ENCODE peak calls at places on chromosome 6, in six cellular contexts. K is germinal center, H is left cardiac atrium, T is GM12865, G is T follicular helper cell, F is OCI-LY7. B is an unnamed sample.

GRCh38 chr6:97085772-97086171 is 161.2 kb downstream of the KLHL32 start:
- DNase-seq in K (no peak), H (no peak), T (no peak), G (no peak), F (no peak), B (no peak)

GRCh38 chr6:110357696-110358535 is at the start of gene METTL24:
- DNase-seq in K (peak), H (peak), T (no peak), G (no peak), F (no peak), B (no peak)

GRCh38 chr6:33312361-33313104 is 1.3 kb downstream of the TAPBP start:
- DNase-seq in K (peak), H (peak), T (peak), G (peak), F (peak), B (peak)

GRCh38 chr6:167341038-167341613 is 16.2 kb downstream of the TTLL2 start:
- DNase-seq in K (no peak), H (no peak), T (no peak), G (no peak), F (no peak), B (no peak)

GRCh38 chr6:110878751-110879539 is 4.4 kb downstream of the AMD1 start:
- DNase-seq in K (peak), H (no peak), T (peak), G (peak), F (peak), B (peak)

GRCh38 chr6:12548526-12548925 is 168.0 kb upstream of the PHACTR1 start:
- DNase-seq in K (no peak), H (no peak), T (no peak), G (no peak), F (no peak), B (no peak)

GRCh38 chr6:119207973-119208725 is 129.7 kb upstream of the FAM184A start:
- DNase-seq in K (no peak), H (no peak), T (no peak), G (no peak), F (no peak), B (no peak)

GRCh38 chr6:107847844-107848802 is 24.0 kb upstream of the SCML4 start:
- DNase-seq in K (peak), H (peak), T (peak), G (peak), F (peak), B (peak)

GRCh38 chr6:958531-958930 is 265.6 kb upstream of the EXOC2 start:
- DNase-seq in K (no peak), H (no peak), T (no peak), G (no peak), F (no peak), B (no peak)

GRCh38 chr6:26432622-26433021 is 7.7 kb upstream of the BTN3A3 start:
- DNase-seq in K (no peak), H (peak), T (no peak), G (no peak), F (no peak), B (no peak)

GRCh38 chr6:44217332-44218143 is 812 bp downstream of the MYMX start:
- DNase-seq in K (no peak), H (peak), T (no peak), G (no peak), F (no peak), B (no peak)

GRCh38 chr6:153150400-153150766 is 19.3 kb upstream of the RGS17 start:
- DNase-seq in K (no peak), H (no peak), T (no peak), G (no peak), F (no peak), B (no peak)

GRCh38 chr6:132811276-132811675 is 3.1 kb upstream of the RPS12 start:
- DNase-seq in K (no peak), H (no peak), T (no peak), G (no peak), F (no peak), B (no peak)

GRCh38 chr6:2546941-2547716 is 203.6 kb downstream of the MYLK4 start:
- DNase-seq in K (no peak), H (no peak), T (no peak), G (no peak), F (no peak), B (no peak)

GRCh38 chr6:13432526-13433218 is 54.7 kb downstream of the GFOD1 start:
- DNase-seq in K (no peak), H (no peak), T (peak), G (no peak), F (no peak), B (peak)

GRCh38 chr6:167127785-167128531 is 5.1 kb downstream of the CCR6 start:
- DNase-seq in K (no peak), H (no peak), T (no peak), G (no peak), F (no peak), B (no peak)

GRCh38 chr6:155310596-155310995 is 3.7 kb downstream of the TFB1M start:
- DNase-seq in K (no peak), H (no peak), T (no peak), G (no peak), F (no peak), B (no peak)

GRCh38 chr6:53641348-53641747 is 24.2 kb downstream of the KLHL31 start:
- DNase-seq in K (no peak), H (no peak), T (no peak), G (no peak), F (no peak), B (no peak)

GRCh38 chr6:139230421-139230840 is 61.4 kb downstream of the TXLNB start:
- DNase-seq in K (no peak), H (no peak), T (peak), G (no peak), F (peak), B (peak)

GRCh38 chr6:42211726-42212125 is 5.9 kb downstream of the MRPS10 start:
- DNase-seq in K (no peak), H (no peak), T (peak), G (no peak), F (no peak), B (no peak)

GRCh38 chr6:158611600-158612041 is 32.9 kb downstream of the DYNLT1 start:
- DNase-seq in K (no peak), H (no peak), T (no peak), G (no peak), F (no peak), B (no peak)

GRCh38 chr6:85113934-85114582 is 335.8 kb upstream of the NT5E start:
- DNase-seq in K (no peak), H (peak), T (no peak), G (no peak), F (no peak), B (no peak)

GRCh38 chr6:148323344-148323743 is 19.3 kb upstream of the SASH1 start:
- DNase-seq in K (no peak), H (no peak), T (no peak), G (no peak), F (no peak), B (no peak)

GRCh38 chr6:1049900-1050299 is 262.0 kb upstream of the FOXQ1 start:
- DNase-seq in K (no peak), H (no peak), T (no peak), G (no peak), F (no peak), B (no peak)

GRCh38 chr6:138500867-138501446 is 1.7 kb upstream of the NHSL1 start:
- DNase-seq in K (no peak), H (no peak), T (no peak), G (no peak), F (no peak), B (no peak)

GRCh38 chr6:147577466-147577865 is 69.0 kb downstream of the SAMD5 start:
- DNase-seq in K (no peak), H (no peak), T (no peak), G (no peak), F (no peak), B (no peak)

GRCh38 chr6:38617856-38618255 is 21.9 kb downstream of the BTBD9 start:
- DNase-seq in K (no peak), H (no peak), T (no peak), G (no peak), F (no peak), B (no peak)

B was measured in NAMALWA.